ENCODE peak calls at places on chromosomes 3 and 15, in five cellular contexts. M is A549, A is GM12878, Z is H1, H is HepG2. Q is an unnamed sample.

GRCh38 chr3:114669614-114670013 is 375.8 kb downstream of the TIGIT start:
- DNase-seq in M (no peak), A (no peak), Z (no peak), H (no peak), Q (no peak)

GRCh38 chr3:16378920-16379319 is 113.9 kb downstream of the OXNAD1 start:
- DNase-seq in M (no peak), A (no peak), Z (no peak), H (no peak), Q (no peak)

GRCh38 chr15:57098896-57099295 is 180.5 kb downstream of the TCF12 start:
- DNase-seq in M (no peak), A (no peak), Z (no peak), H (no peak), Q (no peak)

GRCh38 chr15:62770752-62771151 is 271.8 kb upstream of the TPM1 start:
- DNase-seq in M (no peak), A (no peak), Z (no peak), H (no peak), Q (no peak)

GRCh38 chr3:53231532-53232511 is 24.0 kb downstream of the TKT start:
- DNase-seq in M (no peak), A (no peak), Z (no peak), H (no peak), Q (no peak)

GRCh38 chr3:31013843-31014242 is 119.4 kb upstream of the GADL1 start:
- DNase-seq in M (no peak), A (no peak), Z (no peak), H (no peak), Q (no peak)

GRCh38 chr15:27222479-27222878 is 251.5 kb downstream of the GABRG3 start:
- DNase-seq in M (peak; percentile 76), A (no peak), Z (no peak), H (no peak), Q (no peak)

GRCh38 chr15:44092221-44092620 is 102.8 kb downstream of the FRMD5 start:
- DNase-seq in M (peak; percentile 24), A (no peak), Z (no peak), H (no peak), Q (no peak)

GRCh38 chr3:31729082-31729481 is 196.4 kb downstream of the STT3B start:
- DNase-seq in M (no peak), A (no peak), Z (no peak), H (no peak), Q (no peak)

GRCh38 chr3:196272826-196273225 is 14.7 kb downstream of the PCYT1A start:
- DNase-seq in M (no peak), A (no peak), Z (no peak), H (no peak), Q (no peak)

GRCh38 chr15:91116379-91117067 is 16.5 kb downstream of the SV2B start:
- DNase-seq in M (no peak), A (peak; percentile 65), Z (no peak), H (peak; percentile 39), Q (no peak)

GRCh38 chr3:112639451-112640332 is 1.3 kb downstream of the CCDC80 start:
- DNase-seq in M (no peak), A (no peak), Z (no peak), H (no peak), Q (no peak)

GRCh38 chr3:24166518-24166917 is 221.4 kb downstream of the NR1D2 start:
- DNase-seq in M (no peak), A (no peak), Z (no peak), H (no peak), Q (no peak)

GRCh38 chr15:93066834-93067648 is 22.0 kb downstream of the RGMA start:
- DNase-seq in M (no peak), A (no peak), Z (no peak), H (no peak), Q (no peak)

GRCh38 chr15:71218272-71218805 is 103.1 kb downstream of the THSD4 start:
- DNase-seq in M (no peak), A (no peak), Z (no peak), H (no peak), Q (no peak)

GRCh38 chr3:23490459-23490858 is 287.3 kb downstream of the UBE2E2 start:
- DNase-seq in M (peak; percentile 50), A (no peak), Z (no peak), H (no peak), Q (no peak)

GRCh38 chr3:196517919-196518318 is 2.8 kb upstream of the SMCO1 start:
- DNase-seq in M (no peak), A (no peak), Z (no peak), H (no peak), Q (no peak)

GRCh38 chr3:38984110-38984509 is 67.6 kb downstream of the SCN11A start:
- DNase-seq in M (no peak), A (no peak), Z (no peak), H (no peak), Q (no peak)

GRCh38 chr15:36903922-36904479 is 196.3 kb downstream of the MEIS2 start:
- DNase-seq in M (no peak), A (no peak), Z (no peak), H (no peak), Q (no peak)

GRCh38 chr3:113079532-113079931 is 88.7 kb downstream of the GTPBP8 start:
- DNase-seq in M (no peak), A (no peak), Z (no peak), H (no peak), Q (no peak)

GRCh38 chr3:23824699-23825444 is 19.1 kb downstream of the UBE2E1 start:
- DNase-seq in M (no peak), A (no peak), Z (no peak), H (no peak), Q (no peak)

GRCh38 chr3:55629432-55629831 is 142.3 kb upstream of the WNT5A start:
- DNase-seq in M (no peak), A (no peak), Z (no peak), H (no peak), Q (no peak)

GRCh38 chr3:143977326-143978262 is 6.0 kb downstream of the DIPK2A start:
- DNase-seq in M (no peak), A (no peak), Z (no peak), H (no peak), Q (no peak)

GRCh38 chr3:178568152-178568753 is 32.0 kb downstream of the KCNMB2 start:
- DNase-seq in M (no peak), A (no peak), Z (no peak), H (no peak), Q (no peak)

GRCh38 chr3:52436500-52437106 is 8.3 kb downstream of the SEMA3G start:
- DNase-seq in M (no peak), A (no peak), Z (no peak), H (no peak), Q (no peak)

GRCh38 chr3:41808152-41808551 is 153.8 kb downstream of the ULK4 start:
- DNase-seq in M (no peak), A (no peak), Z (no peak), H (no peak), Q (no peak)

GRCh38 chr15:62173215-62173614 is 8.1 kb upstream of the C2CD4B start:
- DNase-seq in M (no peak), A (no peak), Z (no peak), H (no peak), Q (no peak)

GRCh38 chr15:65212097-65212496 is 824 bp upstream of the CILP start:
- DNase-seq in M (peak; percentile 54), A (no peak), Z (no peak), H (peak; percentile 42), Q (peak; percentile 91)

GRCh38 chr3:18224406-18224805 is 200.7 kb downstream of the SATB1 start:
- DNase-seq in M (no peak), A (no peak), Z (no peak), H (no peak), Q (no peak)

GRCh38 chr3:18228060-18228459 is 197.1 kb downstream of the SATB1 start:
- DNase-seq in M (no peak), A (no peak), Z (no peak), H (no peak), Q (no peak)

GRCh38 chr3:18223591-18224338 is 201.4 kb downstream of the SATB1 start:
- DNase-seq in M (no peak), A (peak; percentile 55), Z (no peak), H (no peak), Q (no peak)

GRCh38 chr3:18222686-18223085 is 202.5 kb downstream of the SATB1 start:
- DNase-seq in M (no peak), A (no peak), Z (no peak), H (no peak), Q (no peak)

GRCh38 chr3:18225709-18226108 is 199.4 kb downstream of the SATB1 start:
- DNase-seq in M (no peak), A (no peak), Z (no peak), H (no peak), Q (no peak)
- H3K4me2 ChIP-seq in M (no peak overlapping the region), A (no peak overlapping the region), Z (no peak overlapping the region), H (no peak overlapping the region), Q (no peak overlapping the region)

DNA sequence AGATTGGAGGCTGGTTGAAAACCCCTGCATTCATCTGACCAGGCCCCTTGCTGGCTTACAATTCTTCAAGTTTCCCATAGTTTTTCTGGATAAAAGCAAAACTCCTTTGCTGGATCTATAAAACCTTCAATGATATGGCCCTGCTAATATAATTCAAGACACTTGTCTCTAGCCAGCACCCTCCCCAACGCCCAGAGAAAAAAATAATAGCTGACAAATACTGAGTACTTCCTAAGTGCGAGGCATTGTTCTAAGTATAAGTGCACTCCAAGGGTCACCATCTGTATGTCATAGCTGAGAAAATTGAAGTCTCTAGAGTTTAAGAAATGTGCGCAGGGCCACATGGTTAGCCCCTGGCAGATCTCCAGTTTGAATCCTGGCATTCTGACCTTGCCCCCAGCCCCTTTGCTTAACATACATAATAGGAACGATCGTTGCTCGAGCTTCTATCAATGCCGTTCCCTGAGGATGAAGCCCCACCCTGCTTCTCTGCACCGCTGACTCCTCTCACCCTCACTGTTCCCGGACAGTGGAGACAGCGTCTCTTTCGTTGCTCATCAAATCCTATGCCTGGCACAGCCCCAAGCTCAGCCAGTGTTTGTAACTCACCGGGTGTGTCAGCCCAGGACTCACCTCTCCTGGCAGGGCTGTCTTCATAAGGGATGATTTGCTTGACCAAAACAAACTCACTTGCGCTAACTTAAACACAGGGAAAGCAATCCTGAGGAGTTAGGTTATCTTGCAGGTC is 377.1 kb upstream of the PROK2 start:
- DNase-seq in M (peak; percentile 42), A (no peak), Z (no peak), H (no peak), Q (no peak)
- TF ChIP-seq KDM1A in M (no peak), A (no peak), Z (no peak), H (no peak), Q (no peak)

DNA sequence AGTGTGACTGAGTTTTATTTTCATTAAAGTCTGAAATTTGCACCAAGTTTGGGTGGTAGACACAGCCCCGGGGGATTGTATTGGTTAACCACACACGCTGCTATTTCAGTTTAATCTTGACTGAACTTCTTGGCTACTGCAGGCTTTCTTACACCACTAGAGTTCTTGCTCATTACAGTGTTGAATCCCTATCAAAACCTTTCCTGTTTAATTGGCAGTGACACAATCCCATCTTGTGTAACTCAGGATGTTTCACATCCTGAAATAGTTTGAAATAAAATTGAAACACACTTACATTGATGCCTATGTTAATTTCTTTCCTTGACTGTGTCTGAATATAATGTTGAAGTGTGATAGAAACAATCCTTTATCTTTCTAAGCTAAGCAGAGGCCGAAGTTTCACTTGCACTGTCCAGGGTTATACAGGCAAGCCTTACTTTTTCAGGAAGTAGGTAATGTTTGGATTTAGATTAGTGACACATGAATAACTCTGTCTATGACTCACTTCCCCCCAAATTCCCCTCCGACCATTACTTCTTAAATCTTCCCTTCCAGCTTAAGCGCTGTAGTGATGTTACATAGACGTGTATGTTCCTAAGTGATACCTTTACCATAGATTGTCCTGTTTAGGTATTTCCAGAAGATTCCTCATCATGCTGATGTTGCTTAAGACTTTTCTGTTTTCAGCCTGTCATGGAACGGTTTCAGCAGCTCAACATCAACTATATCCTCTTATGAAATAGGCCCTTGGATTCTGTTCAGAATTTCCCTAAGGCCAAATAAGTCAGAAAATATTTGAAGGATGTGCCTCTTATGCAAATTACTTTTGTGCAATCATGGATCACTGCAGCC is 16.8 kb downstream of the ATG7 start:
- DNase-seq in M (peak; percentile 79), A (peak; percentile 71), Z (no peak), H (peak; percentile 23), Q (peak; percentile 69)
- H3K4me2 ChIP-seq in M (peak overlapping the region; percentile 79), A (peak overlapping the region; percentile 95), Z (no peak overlapping the region), H (no peak overlapping the region), Q (peak overlapping the region; percentile 40)

GRCh38 chr15:68980786-68981185 is 33.7 kb upstream of the NOX5 start:
- DNase-seq in M (no peak), A (no peak), Z (no peak), H (no peak), Q (no peak)
- TF ChIP-seq KDM1A in M (no peak), A (no peak), Z (no peak), H (no peak), Q (no peak)

Q was measured in K562.